ENCODE peak calls at places on chromosome 1, in seven cellular contexts. N is amniotic stem cell; K is HT-29; Y is fibroblast of the aortic adventitia; W is stimulated activated CD8-positive, alpha-beta memory T cell treated with anti-CD3 and anti-CD28 coated beads, Interleukin-15, amount 100 ng/mL, for 1 hour; E is KG1; X is activated CD4-positive, alpha-beta T cell treated with anti-CD3 and anti-CD28 coated beads, Interleukin-2, amount 10 ng/mL, durations not matched to agents 7 days and 5 days. S is an unnamed sample.
A peak's percentile ranks its signal among the peaks of the same experiment; 100 is the strongest.

GRCh38 chr1:54425152-54425584 is 19.0 kb upstream of the SSBP3 start:
- DNase-seq in N (no peak), K (no peak), Y (no peak), W (no peak), E (no peak), X (no peak), S (peak; percentile 44)

GRCh38 chr1:203268901-203269653 is 36.2 kb upstream of the BTG2 start:
- DNase-seq in N (peak; percentile 19), K (peak; percentile 80), Y (peak; percentile 83), W (no peak), E (peak; percentile 41), X (peak; percentile 74), S (no peak)

GRCh38 chr1:155179107-155180031 is 5.7 kb downstream of the TRIM46 start:
- DNase-seq in N (no peak), K (no peak), Y (no peak), W (no peak), E (no peak), X (no peak), S (no peak)

GRCh38 chr1:10904396-10905358 is 107.8 kb upstream of the TARDBP start:
- DNase-seq in N (no peak), K (no peak), Y (no peak), W (no peak), E (peak; percentile 33), X (peak; percentile 23), S (peak; percentile 43)

GRCh38 chr1:224867715-224868114 is 61.8 kb upstream of the DNAH14 start:
- DNase-seq in N (no peak), K (no peak), Y (peak; percentile 43), W (no peak), E (no peak), X (no peak), S (no peak)

GRCh38 chr1:7975212-7975865 is 13.8 kb downstream of the PARK7 start:
- DNase-seq in N (no peak), K (peak; percentile 92), Y (peak; percentile 80), W (no peak), E (no peak), X (peak; percentile 19), S (peak; percentile 76)

GRCh38 chr1:201084171-201084766 is 28.0 kb downstream of the CACNA1S start:
- DNase-seq in N (no peak), K (no peak), Y (no peak), W (no peak), E (no peak), X (no peak), S (no peak)

GRCh38 chr1:7250176-7250575 is 464.9 kb downstream of the CAMTA1 start:
- DNase-seq in N (no peak), K (no peak), Y (no peak), W (no peak), E (no peak), X (no peak), S (no peak)

GRCh38 chr1:172837816-172838680 is 179.1 kb downstream of the FASLG start:
- DNase-seq in N (no peak), K (peak; percentile 45), Y (peak; percentile 61), W (no peak), E (no peak), X (peak; percentile 61), S (no peak)

GRCh38 chr1:67771152-67771551 is 62.1 kb downstream of the GNG12 start:
- DNase-seq in N (no peak), K (peak; percentile 33), Y (peak; percentile 78), W (no peak), E (no peak), X (no peak), S (no peak)

GRCh38 chr1:24203404-24203803 is 16.3 kb upstream of the IFNLR1 start:
- DNase-seq in N (no peak), K (peak; percentile 74), Y (no peak), W (no peak), E (no peak), X (no peak), S (no peak)

GRCh38 chr1:75618382-75618781 is 7.5 kb upstream of the SLC44A5 start:
- DNase-seq in N (no peak), K (no peak), Y (no peak), W (no peak), E (no peak), X (no peak), S (no peak)

GRCh38 chr1:161749509-161750407 is at the start of gene DUSP12:
- DNase-seq in N (peak; percentile 92), K (peak; percentile 92), Y (peak; percentile 96), W (peak; percentile 61), E (peak; percentile 79), X (peak; percentile 89), S (peak; percentile 92)

GRCh38 chr1:168920456-168921094 is 185.9 kb upstream of the ATP1B1 start:
- DNase-seq in N (no peak), K (peak; percentile 80), Y (peak; percentile 77), W (no peak), E (no peak), X (no peak), S (no peak)

GRCh38 chr1:230857077-230857476 is 11.2 kb downstream of the C1orf198 start:
- DNase-seq in N (no peak), K (no peak), Y (no peak), W (no peak), E (no peak), X (no peak), S (no peak)

GRCh38 chr1:30277415-30277814 is 446.0 kb downstream of the MATN1 start:
- DNase-seq in N (no peak), K (no peak), Y (no peak), W (no peak), E (no peak), X (no peak), S (no peak)

GRCh38 chr1:165954940-165955339 is 127.5 kb downstream of the UCK2 start:
- DNase-seq in N (no peak), K (no peak), Y (peak; percentile 61), W (no peak), E (no peak), X (no peak), S (no peak)

GRCh38 chr1:205998457-205999241 is 4.5 kb downstream of the RAB7B start:
- DNase-seq in N (no peak), K (no peak), Y (no peak), W (no peak), E (no peak), X (no peak), S (no peak)

GRCh38 chr1:220873087-220873486 is 6.2 kb upstream of the HLX start:
- DNase-seq in N (no peak), K (no peak), Y (no peak), W (no peak), E (no peak), X (no peak), S (no peak)

GRCh38 chr1:100866041-100866900 is 28.4 kb downstream of the EXTL2 start:
- DNase-seq in N (no peak), K (peak; percentile 69), Y (peak; percentile 77), W (no peak), E (peak; percentile 25), X (peak; percentile 13), S (no peak)

GRCh38 chr1:36835696-36836095 is 198.6 kb downstream of the GRIK3 start:
- DNase-seq in N (no peak), K (no peak), Y (no peak), W (no peak), E (no peak), X (no peak), S (no peak)